ENCODE peak calls at places on chromosomes 2 and 18, in six cellular contexts. One of them, this sample, is unnamed.

GRCh38 chr18:44682871-44683221 is 2.2 kb downstream of the SETBP1 start:
- DNase-seq in Panc1: no peak
- DNase-seq in cerebellar cortex: peak; percentile 26
- DNase-seq in kidney tubule cell: peak; percentile 54
- DNase-seq in T-helper 17 cell: no peak
- DNase-seq in pancreas: peak; percentile 54
- DNase-seq in this sample: peak; percentile 55

GRCh38 chr2:136075466-136075865 is 42.5 kb downstream of the CXCR4 start:
- DNase-seq in cerebellar cortex: no peak
- DNase-seq in pancreas: no peak
- DNase-seq in T-helper 17 cell: no peak
- DNase-seq in kidney tubule cell: peak; percentile 80
- DNase-seq in Panc1: no peak
- DNase-seq in this sample: no peak

GRCh38 chr18:46452820-46453219 is 204.2 kb downstream of the LOXHD1 start:
- DNase-seq in cerebellar cortex: no peak
- DNase-seq in T-helper 17 cell: no peak
- DNase-seq in pancreas: no peak
- DNase-seq in Panc1: no peak
- DNase-seq in kidney tubule cell: peak; percentile 98
- DNase-seq in this sample: no peak

GRCh38 chr2:98036349-98037000 is 40.7 kb upstream of the TMEM131 start:
- DNase-seq in cerebellar cortex: peak; percentile 90
- DNase-seq in pancreas: no peak
- DNase-seq in kidney tubule cell: no peak
- DNase-seq in Panc1: no peak
- DNase-seq in T-helper 17 cell: no peak
- DNase-seq in this sample: peak; percentile 93

GRCh38 chr2:6944546-6944945 is 27.3 kb downstream of the RNF144A start:
- DNase-seq in cerebellar cortex: no peak
- DNase-seq in Panc1: no peak
- DNase-seq in T-helper 17 cell: no peak
- DNase-seq in kidney tubule cell: no peak
- DNase-seq in pancreas: no peak
- DNase-seq in this sample: no peak

GRCh38 chr18:12288406-12288762 is 19.7 kb upstream of the TUBB6 start:
- DNase-seq in pancreas: no peak
- DNase-seq in T-helper 17 cell: no peak
- DNase-seq in kidney tubule cell: no peak
- DNase-seq in Panc1: no peak
- DNase-seq in cerebellar cortex: no peak
- DNase-seq in this sample: no peak

GRCh38 chr2:36507408-36507812 is 90.6 kb downstream of the FEZ2 start:
- DNase-seq in pancreas: no peak
- DNase-seq in kidney tubule cell: peak; percentile 62
- DNase-seq in T-helper 17 cell: no peak
- DNase-seq in cerebellar cortex: peak; percentile 77
- DNase-seq in Panc1: peak; percentile 52
- DNase-seq in this sample: peak; percentile 70

GRCh38 chr2:65031341-65032015 is 24.7 kb upstream of the CEP68 start:
- DNase-seq in cerebellar cortex: no peak
- DNase-seq in kidney tubule cell: no peak
- DNase-seq in T-helper 17 cell: no peak
- DNase-seq in Panc1: no peak
- DNase-seq in pancreas: peak; percentile 45
- DNase-seq in this sample: no peak

GRCh38 chr2:150888337-150888736 is 373.3 kb downstream of the RBM43 start:
- DNase-seq in Panc1: no peak
- DNase-seq in T-helper 17 cell: no peak
- DNase-seq in kidney tubule cell: no peak
- DNase-seq in cerebellar cortex: no peak
- DNase-seq in pancreas: no peak
- DNase-seq in this sample: no peak

GRCh38 chr2:5140367-5140766 is 551.8 kb upstream of the SOX11 start:
- DNase-seq in pancreas: no peak
- DNase-seq in Panc1: no peak
- DNase-seq in cerebellar cortex: no peak
- DNase-seq in T-helper 17 cell: no peak
- DNase-seq in kidney tubule cell: peak; percentile 66
- DNase-seq in this sample: no peak

GRCh38 chr2:95392320-95392719 is 10.2 kb upstream of the FAHD2A start:
- DNase-seq in Panc1: no peak
- DNase-seq in T-helper 17 cell: no peak
- DNase-seq in cerebellar cortex: no peak
- DNase-seq in kidney tubule cell: no peak
- DNase-seq in pancreas: no peak
- DNase-seq in this sample: no peak

GRCh38 chr2:201257381-201257940 is 2.9 kb upstream of the CASP8 start:
- DNase-seq in cerebellar cortex: peak; percentile 28
- DNase-seq in Panc1: no peak
- DNase-seq in pancreas: peak; percentile 41
- DNase-seq in kidney tubule cell: no peak
- DNase-seq in T-helper 17 cell: peak; percentile 45
- DNase-seq in this sample: peak; percentile 9

GRCh38 chr2:73830871-73831401 is 2.2 kb downstream of the STAMBP start:
- DNase-seq in pancreas: no peak
- DNase-seq in kidney tubule cell: peak; percentile 98
- DNase-seq in T-helper 17 cell: no peak
- DNase-seq in cerebellar cortex: no peak
- DNase-seq in Panc1: no peak
- DNase-seq in this sample: no peak

GRCh38 chr2:626491-627339 is 50.5 kb downstream of the TMEM18 start:
- DNase-seq in cerebellar cortex: no peak
- DNase-seq in pancreas: no peak
- DNase-seq in T-helper 17 cell: no peak
- DNase-seq in kidney tubule cell: no peak
- DNase-seq in Panc1: no peak
- DNase-seq in this sample: no peak

GRCh38 chr2:237201461-237202287 is 116.0 kb downstream of the COPS8 start:
- DNase-seq in cerebellar cortex: no peak
- DNase-seq in Panc1: no peak
- DNase-seq in pancreas: peak; percentile 51
- DNase-seq in T-helper 17 cell: no peak
- DNase-seq in kidney tubule cell: peak; percentile 73
- DNase-seq in this sample: no peak

GRCh38 chr2:54240515-54241219 is 15.4 kb downstream of the TSPYL6 start:
- DNase-seq in Panc1: no peak
- DNase-seq in pancreas: no peak
- DNase-seq in kidney tubule cell: no peak
- DNase-seq in cerebellar cortex: no peak
- DNase-seq in T-helper 17 cell: no peak
- DNase-seq in this sample: no peak

GRCh38 chr18:62717850-62718229 is 2.5 kb downstream of the PHLPP1 start:
- DNase-seq in cerebellar cortex: no peak
- DNase-seq in kidney tubule cell: peak; percentile 22
- DNase-seq in pancreas: no peak
- DNase-seq in Panc1: no peak
- DNase-seq in T-helper 17 cell: no peak
- DNase-seq in this sample: no peak

GRCh38 chr2:221518201-221518936 is 53.7 kb downstream of the EPHA4 start:
- DNase-seq in pancreas: no peak
- DNase-seq in T-helper 17 cell: peak; percentile 27
- DNase-seq in kidney tubule cell: peak; percentile 55
- DNase-seq in cerebellar cortex: peak; percentile 40
- DNase-seq in Panc1: no peak
- DNase-seq in this sample: peak; percentile 53